ENCODE peak calls at places on chromosomes 1 and 21, in nine cellular contexts. One of them, this sample, is unnamed.

GRCh38 chr1:108747128-108747827 is 804 bp downstream of the STXBP3 start:
- DNase-seq in hepatocyte: peak; percentile 88
- DNase-seq in tibial artery: peak; percentile 90
- DNase-seq in left ventricle myocardium inferior: peak; percentile 71
- DNase-seq in heart left ventricle: peak; percentile 80
- DNase-seq in psoas muscle: peak; percentile 87
- DNase-seq in esophagus squamous epithelium: peak; percentile 11
- DNase-seq in A549: peak; percentile 72
- DNase-seq in mammary epithelial cell: peak; percentile 87
- DNase-seq in this sample: peak; percentile 88

GRCh38 chr1:224502459-224503160 is 68.0 kb upstream of the WDR26 start:
- DNase-seq in hepatocyte: no peak
- DNase-seq in tibial artery: no peak
- DNase-seq in left ventricle myocardium inferior: no peak
- DNase-seq in heart left ventricle: no peak
- DNase-seq in psoas muscle: no peak
- DNase-seq in esophagus squamous epithelium: no peak
- DNase-seq in A549: no peak
- DNase-seq in mammary epithelial cell: peak; percentile 37
- DNase-seq in this sample: peak; percentile 31

GRCh38 chr1:226351709-226352108 is 42.7 kb upstream of the LIN9 start:
- DNase-seq in hepatocyte: no peak
- DNase-seq in tibial artery: no peak
- DNase-seq in left ventricle myocardium inferior: no peak
- DNase-seq in heart left ventricle: no peak
- DNase-seq in psoas muscle: no peak
- DNase-seq in esophagus squamous epithelium: no peak
- DNase-seq in A549: no peak
- DNase-seq in mammary epithelial cell: no peak
- DNase-seq in this sample: no peak

GRCh38 chr1:232893481-232894313 is 56.7 kb upstream of the NTPCR start:
- DNase-seq in hepatocyte: no peak
- DNase-seq in tibial artery: no peak
- DNase-seq in left ventricle myocardium inferior: no peak
- DNase-seq in heart left ventricle: no peak
- DNase-seq in psoas muscle: no peak
- DNase-seq in esophagus squamous epithelium: no peak
- DNase-seq in A549: no peak
- DNase-seq in mammary epithelial cell: no peak
- DNase-seq in this sample: no peak

GRCh38 chr21:43272591-43272990 is 103.8 kb downstream of the CRYAA start:
- DNase-seq in hepatocyte: no peak
- DNase-seq in tibial artery: no peak
- DNase-seq in left ventricle myocardium inferior: peak; percentile 6
- DNase-seq in heart left ventricle: no peak
- DNase-seq in psoas muscle: no peak
- DNase-seq in esophagus squamous epithelium: no peak
- DNase-seq in A549: no peak
- DNase-seq in mammary epithelial cell: no peak
- DNase-seq in this sample: no peak

GRCh38 chr1:50967416-50968020 is 2.5 kb upstream of the CDKN2C start:
- DNase-seq in hepatocyte: no peak
- DNase-seq in tibial artery: no peak
- DNase-seq in left ventricle myocardium inferior: no peak
- DNase-seq in heart left ventricle: no peak
- DNase-seq in psoas muscle: no peak
- DNase-seq in esophagus squamous epithelium: no peak
- DNase-seq in A549: no peak
- DNase-seq in mammary epithelial cell: peak; percentile 19
- DNase-seq in this sample: no peak

GRCh38 chr1:115624859-115625258 is 16.9 kb upstream of the VANGL1 start:
- DNase-seq in hepatocyte: no peak
- DNase-seq in tibial artery: no peak
- DNase-seq in left ventricle myocardium inferior: no peak
- DNase-seq in heart left ventricle: no peak
- DNase-seq in psoas muscle: no peak
- DNase-seq in esophagus squamous epithelium: no peak
- DNase-seq in A549: no peak
- DNase-seq in mammary epithelial cell: no peak
- DNase-seq in this sample: peak; percentile 17

GRCh38 chr1:22450421-22451021 is 1.1 kb upstream of the ZBTB40 start:
- DNase-seq in hepatocyte: no peak
- DNase-seq in tibial artery: no peak
- DNase-seq in left ventricle myocardium inferior: no peak
- DNase-seq in heart left ventricle: no peak
- DNase-seq in psoas muscle: no peak
- DNase-seq in esophagus squamous epithelium: no peak
- DNase-seq in A549: no peak
- DNase-seq in mammary epithelial cell: no peak
- DNase-seq in this sample: no peak

GRCh38 chr1:2590233-2591141 is 3.9 kb downstream of the PRXL2B start:
- DNase-seq in hepatocyte: no peak
- DNase-seq in tibial artery: peak; percentile 58
- DNase-seq in left ventricle myocardium inferior: no peak
- DNase-seq in heart left ventricle: no peak
- DNase-seq in psoas muscle: peak; percentile 53
- DNase-seq in esophagus squamous epithelium: no peak
- DNase-seq in A549: no peak
- DNase-seq in mammary epithelial cell: no peak
- DNase-seq in this sample: no peak

GRCh38 chr1:116945996-116946395 is 36.3 kb downstream of the PTGFRN start:
- DNase-seq in hepatocyte: no peak
- DNase-seq in tibial artery: no peak
- DNase-seq in left ventricle myocardium inferior: no peak
- DNase-seq in heart left ventricle: no peak
- DNase-seq in psoas muscle: no peak
- DNase-seq in esophagus squamous epithelium: no peak
- DNase-seq in A549: no peak
- DNase-seq in mammary epithelial cell: no peak
- DNase-seq in this sample: no peak

GRCh38 chr1:234561322-234561721 is 48.7 kb downstream of the IRF2BP2 start:
- DNase-seq in hepatocyte: no peak
- DNase-seq in tibial artery: no peak
- DNase-seq in left ventricle myocardium inferior: no peak
- DNase-seq in heart left ventricle: no peak
- DNase-seq in psoas muscle: no peak
- DNase-seq in esophagus squamous epithelium: no peak
- DNase-seq in A549: no peak
- DNase-seq in mammary epithelial cell: no peak
- DNase-seq in this sample: no peak

GRCh38 chr1:234568345-234568744 is 41.6 kb downstream of the IRF2BP2 start:
- DNase-seq in hepatocyte: no peak
- DNase-seq in tibial artery: no peak
- DNase-seq in left ventricle myocardium inferior: no peak
- DNase-seq in heart left ventricle: no peak
- DNase-seq in psoas muscle: no peak
- DNase-seq in esophagus squamous epithelium: no peak
- DNase-seq in A549: no peak
- DNase-seq in mammary epithelial cell: no peak
- DNase-seq in this sample: no peak

GRCh38 chr1:234562336-234562735 is 47.6 kb downstream of the IRF2BP2 start:
- DNase-seq in hepatocyte: no peak
- DNase-seq in tibial artery: no peak
- DNase-seq in left ventricle myocardium inferior: no peak
- DNase-seq in heart left ventricle: no peak
- DNase-seq in psoas muscle: no peak
- DNase-seq in esophagus squamous epithelium: no peak
- DNase-seq in A549: no peak
- DNase-seq in mammary epithelial cell: no peak
- DNase-seq in this sample: no peak

GRCh38 chr1:234565132-234565531 is 44.8 kb downstream of the IRF2BP2 start:
- DNase-seq in hepatocyte: no peak
- DNase-seq in tibial artery: no peak
- DNase-seq in left ventricle myocardium inferior: no peak
- DNase-seq in heart left ventricle: no peak
- DNase-seq in psoas muscle: no peak
- DNase-seq in esophagus squamous epithelium: no peak
- DNase-seq in A549: no peak
- DNase-seq in mammary epithelial cell: peak; percentile 19
- DNase-seq in this sample: no peak

GRCh38 chr1:234564035-234565029 is 45.6 kb downstream of the IRF2BP2 start:
- DNase-seq in hepatocyte: peak; percentile 82
- DNase-seq in tibial artery: no peak
- DNase-seq in left ventricle myocardium inferior: no peak
- DNase-seq in heart left ventricle: no peak
- DNase-seq in psoas muscle: no peak
- DNase-seq in esophagus squamous epithelium: no peak
- DNase-seq in A549: peak; percentile 82
- DNase-seq in mammary epithelial cell: peak; percentile 100
- DNase-seq in this sample: peak; percentile 49
- H3K27ac ChIP-seq in hepatocyte: peak overlapping the region; percentile 78
- H3K27ac ChIP-seq in tibial artery: no peak overlapping the region
- H3K27ac ChIP-seq in left ventricle myocardium inferior: no peak overlapping the region
- H3K27ac ChIP-seq in heart left ventricle: no peak overlapping the region
- H3K27ac ChIP-seq in psoas muscle: peak overlapping the region; percentile 79
- H3K27ac ChIP-seq in esophagus squamous epithelium: peak overlapping the region; percentile 63
- H3K27ac ChIP-seq in A549: peak overlapping the region; percentile 62
- H3K27ac ChIP-seq in mammary epithelial cell: peak overlapping the region; percentile 99
- H3K27ac ChIP-seq in this sample: peak overlapping the region; percentile 52

GRCh38 chr1:85313888-85314696 is 37.7 kb upstream of the BCL10 start:
- DNase-seq in hepatocyte: no peak
- DNase-seq in tibial artery: peak; percentile 75
- DNase-seq in left ventricle myocardium inferior: no peak
- DNase-seq in heart left ventricle: peak; percentile 51
- DNase-seq in psoas muscle: peak; percentile 55
- DNase-seq in esophagus squamous epithelium: no peak
- DNase-seq in A549: no peak
- DNase-seq in mammary epithelial cell: peak; percentile 80
- DNase-seq in this sample: no peak
- H3K27ac ChIP-seq in hepatocyte: no peak overlapping the region
- H3K27ac ChIP-seq in tibial artery: peak overlapping the region; percentile 74
- H3K27ac ChIP-seq in left ventricle myocardium inferior: peak overlapping the region; percentile 92
- H3K27ac ChIP-seq in heart left ventricle: peak overlapping the region; percentile 78
- H3K27ac ChIP-seq in psoas muscle: peak overlapping the region; percentile 89
- H3K27ac ChIP-seq in esophagus squamous epithelium: no peak overlapping the region
- H3K27ac ChIP-seq in A549: peak overlapping the region; percentile 78
- H3K27ac ChIP-seq in mammary epithelial cell: peak overlapping the region; percentile 27
- H3K27ac ChIP-seq in this sample: peak overlapping the region; percentile 24

GRCh38 chr21:42089665-42090310 is 18.7 kb downstream of the UMODL1 start:
- DNase-seq in hepatocyte: no peak
- DNase-seq in tibial artery: no peak
- DNase-seq in left ventricle myocardium inferior: no peak
- DNase-seq in heart left ventricle: no peak
- DNase-seq in psoas muscle: no peak
- DNase-seq in esophagus squamous epithelium: no peak
- DNase-seq in A549: no peak
- DNase-seq in mammary epithelial cell: no peak
- DNase-seq in this sample: no peak

GRCh38 chr21:42094811-42095210 is 23.7 kb downstream of the UMODL1 start:
- DNase-seq in hepatocyte: no peak
- DNase-seq in tibial artery: no peak
- DNase-seq in left ventricle myocardium inferior: no peak
- DNase-seq in heart left ventricle: no peak
- DNase-seq in psoas muscle: no peak
- DNase-seq in esophagus squamous epithelium: no peak
- DNase-seq in A549: no peak
- DNase-seq in mammary epithelial cell: no peak
- DNase-seq in this sample: no peak

GRCh38 chr21:42093991-42094417 is 22.9 kb downstream of the UMODL1 start:
- DNase-seq in hepatocyte: peak; percentile 55
- DNase-seq in tibial artery: peak; percentile 93
- DNase-seq in left ventricle myocardium inferior: no peak
- DNase-seq in heart left ventricle: no peak
- DNase-seq in psoas muscle: no peak
- DNase-seq in esophagus squamous epithelium: no peak
- DNase-seq in A549: peak; percentile 8
- DNase-seq in mammary epithelial cell: peak; percentile 90
- DNase-seq in this sample: peak; percentile 60

GRCh38 chr21:42092805-42093590 is 21.9 kb downstream of the UMODL1 start:
- DNase-seq in hepatocyte: no peak
- DNase-seq in tibial artery: no peak
- DNase-seq in left ventricle myocardium inferior: no peak
- DNase-seq in heart left ventricle: no peak
- DNase-seq in psoas muscle: no peak
- DNase-seq in esophagus squamous epithelium: no peak
- DNase-seq in A549: no peak
- DNase-seq in mammary epithelial cell: no peak
- DNase-seq in this sample: no peak

GRCh38 chr21:42091899-42092508 is 20.9 kb downstream of the UMODL1 start:
- DNase-seq in hepatocyte: no peak
- DNase-seq in tibial artery: no peak
- DNase-seq in left ventricle myocardium inferior: no peak
- DNase-seq in heart left ventricle: no peak
- DNase-seq in psoas muscle: no peak
- DNase-seq in esophagus squamous epithelium: no peak
- DNase-seq in A549: no peak
- DNase-seq in mammary epithelial cell: no peak
- DNase-seq in this sample: no peak
- H3K27ac ChIP-seq in hepatocyte: no peak overlapping the region
- H3K27ac ChIP-seq in tibial artery: no peak overlapping the region
- H3K27ac ChIP-seq in left ventricle myocardium inferior: no peak overlapping the region
- H3K27ac ChIP-seq in heart left ventricle: no peak overlapping the region
- H3K27ac ChIP-seq in psoas muscle: no peak overlapping the region
- H3K27ac ChIP-seq in esophagus squamous epithelium: no peak overlapping the region
- H3K27ac ChIP-seq in A549: no peak overlapping the region
- H3K27ac ChIP-seq in mammary epithelial cell: no peak overlapping the region
- H3K27ac ChIP-seq in this sample: no peak overlapping the region

DNA sequence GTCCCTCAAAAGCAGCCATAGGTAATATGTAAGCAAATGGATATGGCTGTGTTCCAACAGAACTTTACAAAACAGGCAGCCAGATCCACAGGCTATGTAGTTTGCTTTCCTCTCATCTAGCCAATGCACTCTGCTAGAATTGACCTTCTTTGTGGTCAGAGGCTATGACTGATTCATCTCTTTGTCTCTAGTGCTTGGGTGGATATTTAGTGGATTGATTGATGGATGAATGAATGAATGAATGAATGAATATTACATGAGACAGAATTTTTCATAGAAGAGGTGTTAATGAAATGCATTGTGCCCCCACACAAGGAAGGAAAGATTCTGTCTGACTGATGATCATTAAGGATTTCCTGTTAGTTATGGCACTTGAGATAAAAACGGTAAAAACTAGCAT is 50.6 kb upstream of the ZYG11A start:
- DNase-seq in hepatocyte: no peak
- DNase-seq in tibial artery: no peak
- DNase-seq in left ventricle myocardium inferior: no peak
- DNase-seq in heart left ventricle: no peak
- DNase-seq in psoas muscle: no peak
- DNase-seq in esophagus squamous epithelium: no peak
- DNase-seq in A549: no peak
- DNase-seq in mammary epithelial cell: no peak
- DNase-seq in this sample: peak; percentile 9
- H3K27ac ChIP-seq in hepatocyte: no peak overlapping the region
- H3K27ac ChIP-seq in tibial artery: no peak overlapping the region
- H3K27ac ChIP-seq in left ventricle myocardium inferior: no peak overlapping the region
- H3K27ac ChIP-seq in heart left ventricle: no peak overlapping the region
- H3K27ac ChIP-seq in psoas muscle: no peak overlapping the region
- H3K27ac ChIP-seq in esophagus squamous epithelium: no peak overlapping the region
- H3K27ac ChIP-seq in A549: no peak overlapping the region
- H3K27ac ChIP-seq in mammary epithelial cell: no peak overlapping the region
- H3K27ac ChIP-seq in this sample: no peak overlapping the region